ENCODE peak calls at places on chromosomes 13 and 19, in eight cellular contexts. U is neural crest cell; W is mucosa of descending colon; O is stimulated activated CD4-positive, alpha-beta T cell treated with anti-CD3 and anti-CD28 coated beads, Interleukin-15, amount 100 ng/mL, for 48 hours; M is fibroblast of the aortic adventitia; A is stimulated activated CD8-positive, alpha-beta memory T cell treated with anti-CD3 and anti-CD28 coated beads, Interleukin-15, amount 100 ng/mL, for 24 hours; R is cardiac muscle cell; V is sciatic nerve. Q is an unnamed sample.

GRCh38 chr13:112688560-112689497 is 1.0 kb upstream of the ATP11A start:
- DNase-seq in A (no peak), W (peak), O (peak), M (peak), R (peak), U (no peak), V (no peak), Q (peak)

GRCh38 chr13:102402292-102402691 is 444 bp upstream of the FGF14 start:
- DNase-seq in R (peak), V (no peak), O (no peak), U (peak), A (no peak), W (no peak), M (peak), Q (no peak)

GRCh38 chr13:45742985-45743384 is 40.9 kb downstream of the CBY2 start:
- DNase-seq in O (no peak), U (no peak), A (no peak), M (no peak), W (no peak), V (no peak), R (no peak), Q (no peak)

GRCh38 chr13:41224113-41225110 is 30.0 kb upstream of the KBTBD7 start:
- DNase-seq in O (no peak), M (peak), V (no peak), W (no peak), A (no peak), U (no peak), R (no peak), Q (no peak)

GRCh38 chr13:74047925-74048324 is 86.3 kb downstream of the KLF12 start:
- DNase-seq in U (no peak), W (peak), R (peak), V (no peak), M (peak), O (no peak), A (no peak), Q (no peak)

GRCh38 chr13:41017744-41018582 is 1.2 kb downstream of the ELF1 start:
- DNase-seq in R (no peak), U (no peak), W (no peak), V (no peak), M (no peak), A (no peak), O (no peak), Q (no peak)

GRCh38 chr19:1206733-1207301 is 1.2 kb downstream of the STK11 start:
- DNase-seq in U (no peak), V (peak), R (peak), A (no peak), W (no peak), M (peak), O (no peak), Q (peak)

GRCh38 chr19:16368385-16369305 is 44.0 kb downstream of the KLF2 start:
- DNase-seq in W (no peak), U (no peak), V (no peak), O (no peak), M (no peak), A (no peak), R (no peak), Q (no peak)

GRCh38 chr19:1851581-1852293 is 3.5 kb upstream of the REXO1 start:
- DNase-seq in W (no peak), M (no peak), A (no peak), R (no peak), O (no peak), U (no peak), V (no peak), Q (no peak)

GRCh38 chr13:34464011-34464410 is 478.1 kb upstream of the NBEA start:
- DNase-seq in A (no peak), U (no peak), M (peak), W (no peak), O (no peak), R (no peak), V (no peak), Q (no peak)